ENCODE peak calls at places on chromosomes 3 and 15, in nine cellular contexts. H, O, F, Y, I, K, G, P and M are unnamed samples.

GRCh38 chr3:20055020-20055775 is 15.0 kb downstream of the KAT2B start:
- DNase-seq in H (no peak), Y (no peak), F (no peak), O (no peak), I (no peak), P (no peak), G (peak; percentile 77), K (no peak), M (peak; percentile 25)

GRCh38 chr3:65534825-65535224 is 503.9 kb downstream of the MAGI1 start:
- DNase-seq in I (no peak), F (no peak), H (no peak), P (no peak), K (no peak), Y (no peak), G (peak; percentile 93), O (no peak), M (no peak)

GRCh38 chr15:55334371-55334770 is 15.3 kb downstream of the PIGB start:
- DNase-seq in G (no peak), O (no peak), P (no peak), Y (no peak), F (no peak), H (no peak), K (no peak), I (no peak), M (no peak)

GRCh38 chr15:45534821-45535220 is 12.3 kb upstream of the SLC30A4 start:
- DNase-seq in H (no peak), Y (no peak), O (no peak), K (no peak), G (no peak), I (no peak), F (no peak), P (no peak), M (no peak)

GRCh38 chr3:190017575-190018288 is 103.0 kb downstream of the P3H2 start:
- DNase-seq in F (no peak), Y (no peak), P (no peak), G (peak; percentile 10), I (no peak), O (no peak), H (no peak), K (no peak), M (no peak)

GRCh38 chr3:152331018-152331541 is 62.4 kb downstream of the MBNL1 start:
- DNase-seq in Y (no peak), O (no peak), G (no peak), I (no peak), P (no peak), K (no peak), H (no peak), F (peak; percentile 83), M (no peak)

GRCh38 chr15:72231847-72232461 is 964 bp upstream of the PKM start:
- DNase-seq in P (no peak), O (peak; percentile 14), Y (peak; percentile 35), I (peak; percentile 33), H (no peak), K (peak; percentile 24), F (peak; percentile 79), G (peak; percentile 90), M (peak; percentile 36)

GRCh38 chr15:80087104-80087503 is 27.6 kb downstream of the ZFAND6 start:
- DNase-seq in I (no peak), F (no peak), G (no peak), P (no peak), H (no peak), O (no peak), K (no peak), Y (no peak), M (no peak)

GRCh38 chr15:29736745-29737023 is 85.6 kb downstream of the TJP1 start:
- DNase-seq in H (no peak), G (peak; percentile 17), F (no peak), P (no peak), O (no peak), K (no peak), I (no peak), Y (no peak), M (no peak)

GRCh38 chr3:62379206-62379834 is 6.0 kb upstream of the FEZF2 start:
- DNase-seq in G (peak; percentile 75), O (no peak), I (no peak), F (no peak), K (no peak), H (no peak), P (no peak), Y (no peak), M (no peak)